ENCODE peak calls at places on chromosomes 13 and 19, in nine cellular contexts. K is lower lobe of right lung, R is HCT116, O is H9, Z is ascending aorta, N is lower leg skin, B is astrocyte, D is neural progenitor cell, Q is breast epithelium. P is an unnamed sample.

GRCh38 chr19:10871711-10872550 is 578 bp downstream of the CARM1 start:
- DNase-seq in K (peak), R (no peak), O (no peak), Z (peak), N (peak), B (no peak), D (peak), Q (no peak), P (no peak)

GRCh38 chr19:44529541-44529940 is at the start of gene CEACAM20:
- DNase-seq in K (no peak), R (no peak), O (no peak), Z (no peak), N (no peak), B (no peak), D (no peak), Q (no peak), P (no peak)

GRCh38 chr19:34926361-34926684 is 380 bp upstream of the ZNF30 start:
- DNase-seq in K (no peak), R (no peak), O (no peak), Z (no peak), N (no peak), B (no peak), D (no peak), Q (no peak), P (no peak)

GRCh38 chr13:94994506-94994905 is 282.2 kb upstream of the SOX21 start:
- DNase-seq in K (no peak), R (no peak), O (no peak), Z (no peak), N (no peak), B (no peak), D (no peak), Q (no peak), P (no peak)

GRCh38 chr13:86870388-86870966 is 800.7 kb upstream of the SLITRK5 start:
- DNase-seq in K (no peak), R (no peak), O (no peak), Z (no peak), N (no peak), B (no peak), D (peak), Q (no peak), P (no peak)

GRCh38 chr19:16025108-16026101 is 50.9 kb upstream of the TPM4 start:
- DNase-seq in K (no peak), R (peak), O (peak), Z (peak), N (no peak), B (peak), D (peak), Q (peak), P (no peak)

GRCh38 chr13:95858286-95859075 is 181.5 kb downstream of the DNAJC3 start:
- DNase-seq in K (no peak), R (no peak), O (no peak), Z (no peak), N (no peak), B (peak), D (no peak), Q (no peak), P (no peak)

GRCh38 chr19:44807652-44808462 is 1.0 kb upstream of the BCAM start:
- DNase-seq in K (peak), R (peak), O (peak), Z (peak), N (no peak), B (peak), D (peak), Q (peak), P (no peak)

GRCh38 chr13:89294115-89294867 is 1623.1 kb downstream of the SLITRK5 start:
- DNase-seq in K (no peak), R (no peak), O (no peak), Z (no peak), N (no peak), B (no peak), D (no peak), Q (no peak), P (no peak)

GRCh38 chr19:49150106-49150943 is 4.9 kb downstream of the HRC start:
- DNase-seq in K (peak), R (peak), O (peak), Z (peak), N (peak), B (peak), D (peak), Q (peak), P (peak)

GRCh38 chr13:99322297-99323103 is 15.3 kb upstream of the GPR183 start:
- DNase-seq in K (no peak), R (no peak), O (no peak), Z (no peak), N (no peak), B (peak), D (no peak), Q (no peak), P (no peak)

GRCh38 chr19:33373701-33374405 is at the start of gene CEBPG:
- DNase-seq in K (peak), R (no peak), O (no peak), Z (no peak), N (no peak), B (peak), D (peak), Q (no peak), P (no peak)

GRCh38 chr13:43085545-43085944 is 62.2 kb downstream of the DNAJC15 start:
- DNase-seq in K (no peak), R (peak), O (no peak), Z (no peak), N (no peak), B (peak), D (no peak), Q (no peak), P (no peak)

GRCh38 chr13:73521291-73521626 is 462.5 kb downstream of the KLF5 start:
- DNase-seq in K (no peak), R (no peak), O (no peak), Z (no peak), N (no peak), B (no peak), D (no peak), Q (no peak), P (no peak)

GRCh38 chr13:30337061-30337601 is 29.8 kb upstream of the KATNAL1 start:
- DNase-seq in K (no peak), R (no peak), O (no peak), Z (no peak), N (no peak), B (no peak), D (no peak), Q (no peak), P (no peak)

GRCh38 chr19:24046550-24046949 is 40.4 kb upstream of the ZNF254 start:
- DNase-seq in K (no peak), R (no peak), O (no peak), Z (no peak), N (no peak), B (no peak), D (no peak), Q (no peak), P (no peak)

GRCh38 chr13:47893527-47893926 is 107.5 kb downstream of the SUCLA2 start:
- DNase-seq in K (no peak), R (no peak), O (no peak), Z (no peak), N (no peak), B (no peak), D (no peak), Q (no peak), P (no peak)

GRCh38 chr13:112441226-112441625 is 65.1 kb downstream of the SPACA7 start:
- DNase-seq in K (no peak), R (no peak), O (no peak), Z (no peak), N (no peak), B (no peak), D (no peak), Q (no peak), P (no peak)

GRCh38 chr19:35518313-35518712 is 4.9 kb upstream of the DMKN start:
- DNase-seq in K (no peak), R (peak), O (no peak), Z (no peak), N (no peak), B (peak), D (no peak), Q (no peak), P (no peak)

GRCh38 chr13:50634339-50634738 is 209.2 kb downstream of the DLEU7 start:
- DNase-seq in K (no peak), R (no peak), O (no peak), Z (no peak), N (no peak), B (no peak), D (no peak), Q (no peak), P (no peak)

GRCh38 chr13:31234729-31235128 is 35.0 kb downstream of the B3GLCT start:
- DNase-seq in K (no peak), R (no peak), O (peak), Z (no peak), N (no peak), B (no peak), D (no peak), Q (no peak), P (no peak)

GRCh38 chr13:25181597-25181996 is 9.5 kb upstream of the AMER2 start:
- DNase-seq in K (no peak), R (no peak), O (no peak), Z (no peak), N (no peak), B (no peak), D (no peak), Q (no peak), P (no peak)

GRCh38 chr19:41542622-41543021 is 33.3 kb upstream of the CEACAM21 start:
- DNase-seq in K (no peak), R (no peak), O (no peak), Z (no peak), N (no peak), B (no peak), D (no peak), Q (no peak), P (no peak)

GRCh38 chr13:75050419-75051066 is 431.4 kb downstream of the TBC1D4 start:
- DNase-seq in K (no peak), R (no peak), O (no peak), Z (no peak), N (no peak), B (peak), D (no peak), Q (no peak), P (no peak)

GRCh38 chr19:55156202-55157063 is 1.1 kb downstream of the TNNI3 start:
- DNase-seq in K (no peak), R (peak), O (peak), Z (no peak), N (no peak), B (no peak), D (peak), Q (no peak), P (no peak)

DNA sequence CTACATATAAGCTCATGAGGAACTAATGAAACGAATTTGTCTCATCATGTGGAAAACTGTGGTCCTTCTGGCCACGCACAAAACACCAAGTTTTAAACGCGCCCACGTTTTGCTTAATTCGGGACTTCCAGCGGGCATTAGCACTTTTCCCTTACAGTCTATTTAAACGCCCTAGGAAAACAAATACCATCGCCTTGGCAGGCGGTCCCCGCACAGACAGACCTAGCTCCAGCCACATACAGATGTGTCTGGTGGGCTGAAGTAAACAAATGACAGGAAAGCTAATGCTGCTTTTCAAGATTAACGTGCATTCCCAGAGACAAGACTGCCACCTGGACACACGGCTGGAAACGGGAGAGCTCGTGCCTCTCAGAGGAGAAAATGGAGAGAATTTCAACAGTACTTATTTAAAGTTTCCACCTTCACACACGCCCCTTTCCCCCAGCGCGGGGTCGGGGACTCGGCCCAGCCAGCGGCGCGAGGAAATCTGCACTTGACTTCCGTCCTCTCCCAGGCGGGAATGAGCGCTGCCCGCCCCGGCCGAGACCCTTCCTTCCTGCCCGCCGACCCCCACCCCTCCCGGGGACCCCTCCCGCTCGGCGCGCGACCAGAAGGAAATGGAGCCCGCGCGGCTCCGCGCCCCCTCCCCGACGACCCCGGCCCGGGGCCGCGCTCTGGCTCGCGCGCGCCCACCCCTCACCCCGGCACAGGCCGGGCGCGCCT is 929 bp downstream of the USP12 start:
- DNase-seq in K (peak), R (peak), O (peak), Z (peak), N (no peak), B (no peak), D (peak), Q (no peak), P (peak)
- TF ChIP-seq CTCF in K (no peak), R (no peak), O (no peak), Z (no peak), N (no peak), B (no peak), D (no peak), Q (no peak), P (no peak)

GRCh38 chr13:82758056-82758455 is 1124.2 kb downstream of the SLITRK1 start:
- DNase-seq in K (no peak), R (peak), O (peak), Z (no peak), N (no peak), B (no peak), D (peak), Q (no peak), P (no peak)
- TF ChIP-seq CTCF in K (no peak), R (no peak), O (peak), Z (no peak), N (no peak), B (peak), D (peak), Q (no peak), P (no peak)

DNA sequence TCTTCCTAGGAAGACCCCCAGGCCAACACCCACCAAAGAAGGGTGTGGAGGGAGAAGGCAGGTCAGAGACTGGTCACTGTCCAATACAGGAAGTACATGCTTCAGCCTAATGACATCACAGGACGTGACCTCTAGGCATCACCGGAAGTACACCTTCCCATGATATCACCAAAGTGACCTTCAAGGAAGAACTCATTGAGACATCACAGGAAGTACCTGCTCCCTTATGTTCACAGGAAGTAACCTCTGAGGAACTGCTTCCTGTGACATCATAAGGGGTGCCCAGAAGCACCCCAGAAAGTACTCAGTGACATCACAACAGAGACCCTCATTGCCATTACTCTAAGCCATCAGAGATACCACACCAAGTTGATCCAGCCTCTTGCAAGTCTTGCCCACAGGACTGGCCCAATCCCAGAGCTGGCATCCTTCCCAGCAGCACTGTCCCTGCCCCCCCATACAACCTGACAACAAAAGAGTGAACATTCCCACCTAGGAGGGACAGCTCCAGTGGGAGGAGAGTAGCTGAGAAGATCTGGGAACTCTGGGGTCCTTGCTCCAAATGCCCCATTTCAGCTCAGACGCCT is 24.2 kb upstream of the NANOS2 start:
- DNase-seq in K (no peak), R (no peak), O (no peak), Z (no peak), N (no peak), B (no peak), D (no peak), Q (no peak), P (no peak)
- TF ChIP-seq CTCF in K (no peak), R (no peak), O (no peak), Z (no peak), N (no peak), B (no peak), D (no peak), Q (no peak), P (no peak)

DNA sequence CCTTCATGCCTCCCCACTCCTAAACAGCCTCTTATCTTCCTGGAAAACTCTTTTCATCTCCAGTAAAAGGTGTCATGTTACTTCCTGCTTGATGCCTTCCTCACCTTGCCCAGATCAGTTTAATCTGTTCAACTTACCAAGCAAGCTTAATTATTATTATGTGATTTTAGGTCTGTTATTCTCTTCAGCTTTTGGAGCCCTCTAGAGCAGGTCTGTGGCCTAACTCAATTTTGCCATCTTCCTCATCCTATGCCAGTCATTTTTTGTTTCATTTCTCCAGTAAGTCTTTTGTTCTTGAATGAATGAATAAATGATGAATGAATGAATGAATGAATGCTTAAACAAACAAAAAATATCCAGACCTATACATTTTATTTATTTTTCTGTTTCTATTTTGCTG is 528.3 kb downstream of the DCT start:
- DNase-seq in K (no peak), R (no peak), O (no peak), Z (no peak), N (no peak), B (no peak), D (no peak), Q (no peak), P (no peak)
- TF ChIP-seq CTCF in K (no peak), R (no peak), O (no peak), Z (peak), N (no peak), B (no peak), D (no peak), Q (no peak), P (no peak)

DNA sequence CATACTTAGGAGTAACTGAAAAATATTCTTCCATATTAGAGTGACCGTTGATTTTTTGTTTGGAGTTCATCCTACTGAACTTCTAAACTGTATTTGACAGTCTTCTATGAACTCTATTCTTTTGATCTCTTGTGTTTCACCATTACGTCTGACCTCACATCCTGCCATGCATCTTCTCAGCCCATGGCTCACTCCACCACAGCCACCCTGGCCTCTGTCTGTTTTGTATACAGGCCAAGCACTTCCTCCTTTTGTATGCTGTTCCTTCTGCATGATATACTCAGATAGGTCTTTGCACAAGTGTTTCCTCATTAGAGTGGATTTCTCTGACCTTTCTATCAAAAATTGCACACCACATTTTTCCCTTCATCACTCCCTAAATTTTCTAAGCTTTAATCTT is 119.9 kb downstream of the MAB21L1 start:
- DNase-seq in K (peak), R (no peak), O (no peak), Z (no peak), N (no peak), B (no peak), D (no peak), Q (no peak), P (no peak)
- TF ChIP-seq CTCF in K (no peak), R (no peak), O (no peak), Z (no peak), N (no peak), B (no peak), D (no peak), Q (no peak), P (no peak)

GRCh38 chr19:19217110-19217509 is 5.4 kb downstream of the NCAN start:
- DNase-seq in K (no peak), R (peak), O (peak), Z (no peak), N (no peak), B (no peak), D (no peak), Q (no peak), P (no peak)
- TF ChIP-seq CTCF in K (no peak), R (no peak), O (peak), Z (no peak), N (no peak), B (peak), D (peak), Q (no peak), P (no peak)

GRCh38 chr13:60379837-60380236 is 17.2 kb upstream of the TDRD3 start:
- DNase-seq in K (no peak), R (no peak), O (no peak), Z (no peak), N (no peak), B (no peak), D (peak), Q (no peak), P (no peak)
- TF ChIP-seq CTCF in K (no peak), R (no peak), O (peak), Z (no peak), N (no peak), B (no peak), D (peak), Q (no peak), P (no peak)

GRCh38 chr13:83547043-83547442 is 335.2 kb downstream of the SLITRK1 start:
- DNase-seq in K (no peak), R (no peak), O (no peak), Z (no peak), N (no peak), B (no peak), D (no peak), Q (no peak), P (no peak)

GRCh38 chr13:83549671-83550070 is 332.6 kb downstream of the SLITRK1 start:
- DNase-seq in K (no peak), R (no peak), O (no peak), Z (no peak), N (no peak), B (no peak), D (no peak), Q (no peak), P (no peak)

DNA sequence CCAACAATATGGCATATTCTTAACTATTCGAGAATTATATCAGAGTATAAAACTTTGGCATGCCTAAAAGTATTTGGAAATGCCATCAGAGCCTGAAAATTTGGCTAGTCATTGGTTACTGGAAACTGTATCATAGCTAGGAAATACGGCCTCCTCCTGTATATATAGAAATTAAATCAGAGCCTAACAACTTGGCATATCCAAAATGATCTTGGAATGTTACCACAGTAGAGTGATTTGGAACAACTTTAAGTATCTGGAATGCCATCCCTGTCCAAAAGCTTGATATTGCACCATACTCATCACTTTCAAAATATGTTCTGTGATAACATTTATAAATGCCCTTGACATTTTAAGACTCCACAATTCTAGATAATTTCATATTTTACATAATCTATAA is 335.8 kb downstream of the SLITRK1 start:
- DNase-seq in K (no peak), R (no peak), O (no peak), Z (no peak), N (no peak), B (peak), D (no peak), Q (no peak), P (no peak)
- TF ChIP-seq CTCF in K (no peak), R (no peak), O (no peak), Z (no peak), N (no peak), B (no peak), D (no peak), Q (no peak), P (no peak)

DNA sequence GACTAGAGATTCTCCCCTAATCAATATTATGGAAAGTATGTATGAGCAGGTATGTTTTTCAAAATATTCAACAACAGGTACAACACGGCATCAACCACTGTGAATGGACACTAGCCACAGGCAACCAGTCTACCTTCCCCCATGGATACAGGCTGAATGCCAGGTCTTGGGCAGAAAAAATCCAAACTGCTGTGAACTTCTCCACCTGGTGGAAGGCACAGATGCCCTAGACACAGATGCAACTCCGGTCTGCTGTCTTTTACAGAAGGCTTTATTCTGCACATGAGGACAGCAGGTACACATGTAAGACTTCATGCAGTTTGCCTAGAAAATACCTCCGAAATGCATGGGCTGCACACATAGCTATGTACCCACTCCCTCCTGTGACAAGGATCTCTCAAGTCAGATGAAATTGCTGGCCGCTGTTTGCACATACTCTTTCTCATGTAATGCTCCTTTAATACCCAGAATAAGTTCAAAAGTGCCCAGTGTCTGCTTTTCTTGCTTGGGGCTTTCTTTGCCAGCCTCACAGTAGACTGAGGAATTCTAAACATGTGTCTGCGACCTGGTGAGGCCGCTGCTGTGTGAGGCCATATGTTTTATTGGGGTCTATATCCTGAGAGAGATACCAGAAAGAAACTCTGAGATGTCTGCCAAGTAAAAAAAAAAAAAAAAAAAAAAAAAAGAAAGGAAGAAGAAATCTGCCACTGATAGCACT is 325.9 kb downstream of the FOXO1 start:
- DNase-seq in K (no peak), R (no peak), O (no peak), Z (peak), N (no peak), B (peak), D (peak), Q (no peak), P (no peak)
- TF ChIP-seq CTCF in K (no peak), R (no peak), O (no peak), Z (no peak), N (no peak), B (no peak), D (no peak), Q (no peak), P (no peak)